ENCODE peak calls at places on chromosomes 5 and 9, in seven cellular contexts. One of them, this sample, is unnamed.

GRCh38 chr5:140175367-140176027 is 509 bp downstream of the CYSTM1 start:
- DNase-seq in spleen: peak
- DNase-seq in HFF-Myc: no peak
- DNase-seq in foreskin fibroblast: peak
- DNase-seq in CD8-positive, alpha-beta memory T cell: peak
- DNase-seq in neuronal stem cell: peak
- DNase-seq in cardiac fibroblast: peak
- DNase-seq in this sample: peak

GRCh38 chr5:178642351-178642909 is 15.6 kb upstream of the CLK4 start:
- DNase-seq in spleen: no peak
- DNase-seq in CD8-positive, alpha-beta memory T cell: no peak
- DNase-seq in HFF-Myc: peak
- DNase-seq in cardiac fibroblast: peak
- DNase-seq in foreskin fibroblast: peak
- DNase-seq in neuronal stem cell: no peak
- DNase-seq in this sample: no peak

GRCh38 chr5:176769911-176770310 is 40.4 kb upstream of the UNC5A start:
- DNase-seq in CD8-positive, alpha-beta memory T cell: no peak
- DNase-seq in spleen: peak
- DNase-seq in foreskin fibroblast: no peak
- DNase-seq in neuronal stem cell: no peak
- DNase-seq in cardiac fibroblast: no peak
- DNase-seq in HFF-Myc: no peak
- DNase-seq in this sample: peak

GRCh38 chr9:135221951-135222631 is 134.6 kb downstream of the OLFM1 start:
- DNase-seq in spleen: peak
- DNase-seq in HFF-Myc: no peak
- DNase-seq in neuronal stem cell: no peak
- DNase-seq in cardiac fibroblast: no peak
- DNase-seq in CD8-positive, alpha-beta memory T cell: no peak
- DNase-seq in foreskin fibroblast: no peak
- DNase-seq in this sample: no peak

GRCh38 chr5:29214821-29215220 is 1978.7 kb upstream of the CDH6 start:
- DNase-seq in foreskin fibroblast: no peak
- DNase-seq in spleen: no peak
- DNase-seq in neuronal stem cell: no peak
- DNase-seq in cardiac fibroblast: no peak
- DNase-seq in HFF-Myc: no peak
- DNase-seq in CD8-positive, alpha-beta memory T cell: no peak
- DNase-seq in this sample: no peak

GRCh38 chr9:18343799-18344198 is 130.2 kb upstream of the ADAMTSL1 start:
- DNase-seq in HFF-Myc: no peak
- DNase-seq in foreskin fibroblast: peak
- DNase-seq in spleen: no peak
- DNase-seq in CD8-positive, alpha-beta memory T cell: no peak
- DNase-seq in cardiac fibroblast: peak
- DNase-seq in neuronal stem cell: no peak
- DNase-seq in this sample: no peak

GRCh38 chr5:142685418-142686209 is at the start of gene FGF1:
- DNase-seq in HFF-Myc: no peak
- DNase-seq in foreskin fibroblast: peak
- DNase-seq in cardiac fibroblast: peak
- DNase-seq in spleen: no peak
- DNase-seq in CD8-positive, alpha-beta memory T cell: no peak
- DNase-seq in neuronal stem cell: no peak
- DNase-seq in this sample: no peak

GRCh38 chr5:132425009-132425937 is 55.8 kb downstream of the SLC22A5 start:
- DNase-seq in spleen: peak
- DNase-seq in neuronal stem cell: no peak
- DNase-seq in foreskin fibroblast: peak
- DNase-seq in HFF-Myc: no peak
- DNase-seq in cardiac fibroblast: peak
- DNase-seq in CD8-positive, alpha-beta memory T cell: peak
- DNase-seq in this sample: no peak

GRCh38 chr5:54743997-54744788 is 226.6 kb downstream of the SNX18 start:
- DNase-seq in CD8-positive, alpha-beta memory T cell: peak
- DNase-seq in foreskin fibroblast: peak
- DNase-seq in cardiac fibroblast: peak
- DNase-seq in neuronal stem cell: no peak
- DNase-seq in HFF-Myc: peak
- DNase-seq in spleen: peak
- DNase-seq in this sample: no peak

GRCh38 chr9:135281661-135282000 is 194.2 kb downstream of the OLFM1 start:
- DNase-seq in spleen: no peak
- DNase-seq in foreskin fibroblast: no peak
- DNase-seq in CD8-positive, alpha-beta memory T cell: no peak
- DNase-seq in cardiac fibroblast: no peak
- DNase-seq in neuronal stem cell: no peak
- DNase-seq in HFF-Myc: no peak
- DNase-seq in this sample: no peak

GRCh38 chr9:126701820-126702500 is 88.2 kb downstream of the LMX1B start:
- DNase-seq in foreskin fibroblast: no peak
- DNase-seq in spleen: peak
- DNase-seq in CD8-positive, alpha-beta memory T cell: peak
- DNase-seq in neuronal stem cell: no peak
- DNase-seq in cardiac fibroblast: no peak
- DNase-seq in HFF-Myc: no peak
- DNase-seq in this sample: peak

GRCh38 chr5:9212605-9213004 is 333.3 kb downstream of the SEMA5A start:
- DNase-seq in foreskin fibroblast: peak
- DNase-seq in CD8-positive, alpha-beta memory T cell: no peak
- DNase-seq in spleen: no peak
- DNase-seq in neuronal stem cell: no peak
- DNase-seq in cardiac fibroblast: peak
- DNase-seq in HFF-Myc: no peak
- DNase-seq in this sample: no peak

GRCh38 chr9:20989923-20990341 is 41.5 kb downstream of the HACD4 start:
- DNase-seq in CD8-positive, alpha-beta memory T cell: no peak
- DNase-seq in foreskin fibroblast: no peak
- DNase-seq in cardiac fibroblast: no peak
- DNase-seq in HFF-Myc: no peak
- DNase-seq in spleen: peak
- DNase-seq in neuronal stem cell: no peak
- DNase-seq in this sample: peak

GRCh38 chr5:7897014-7897600 is 28.2 kb downstream of the MTRR start:
- DNase-seq in CD8-positive, alpha-beta memory T cell: no peak
- DNase-seq in foreskin fibroblast: peak
- DNase-seq in neuronal stem cell: no peak
- DNase-seq in spleen: no peak
- DNase-seq in cardiac fibroblast: peak
- DNase-seq in HFF-Myc: peak
- DNase-seq in this sample: no peak

GRCh38 chr9:132144708-132145365 is 17.0 kb upstream of the NTNG2 start:
- DNase-seq in neuronal stem cell: no peak
- DNase-seq in spleen: no peak
- DNase-seq in HFF-Myc: no peak
- DNase-seq in CD8-positive, alpha-beta memory T cell: peak
- DNase-seq in cardiac fibroblast: peak
- DNase-seq in foreskin fibroblast: no peak
- DNase-seq in this sample: no peak

GRCh38 chr9:132143359-132143758 is 18.5 kb upstream of the NTNG2 start:
- DNase-seq in foreskin fibroblast: no peak
- DNase-seq in CD8-positive, alpha-beta memory T cell: no peak
- DNase-seq in neuronal stem cell: no peak
- DNase-seq in spleen: no peak
- DNase-seq in cardiac fibroblast: no peak
- DNase-seq in HFF-Myc: no peak
- DNase-seq in this sample: no peak

GRCh38 chr9:132141364-132141947 is 20.4 kb upstream of the NTNG2 start:
- DNase-seq in spleen: peak
- DNase-seq in CD8-positive, alpha-beta memory T cell: no peak
- DNase-seq in neuronal stem cell: peak
- DNase-seq in cardiac fibroblast: no peak
- DNase-seq in foreskin fibroblast: peak
- DNase-seq in HFF-Myc: no peak
- DNase-seq in this sample: no peak

GRCh38 chr9:132142883-132143282 is 19.0 kb upstream of the NTNG2 start:
- DNase-seq in foreskin fibroblast: no peak
- DNase-seq in cardiac fibroblast: no peak
- DNase-seq in neuronal stem cell: no peak
- DNase-seq in HFF-Myc: no peak
- DNase-seq in spleen: no peak
- DNase-seq in CD8-positive, alpha-beta memory T cell: no peak
- DNase-seq in this sample: no peak

DNA sequence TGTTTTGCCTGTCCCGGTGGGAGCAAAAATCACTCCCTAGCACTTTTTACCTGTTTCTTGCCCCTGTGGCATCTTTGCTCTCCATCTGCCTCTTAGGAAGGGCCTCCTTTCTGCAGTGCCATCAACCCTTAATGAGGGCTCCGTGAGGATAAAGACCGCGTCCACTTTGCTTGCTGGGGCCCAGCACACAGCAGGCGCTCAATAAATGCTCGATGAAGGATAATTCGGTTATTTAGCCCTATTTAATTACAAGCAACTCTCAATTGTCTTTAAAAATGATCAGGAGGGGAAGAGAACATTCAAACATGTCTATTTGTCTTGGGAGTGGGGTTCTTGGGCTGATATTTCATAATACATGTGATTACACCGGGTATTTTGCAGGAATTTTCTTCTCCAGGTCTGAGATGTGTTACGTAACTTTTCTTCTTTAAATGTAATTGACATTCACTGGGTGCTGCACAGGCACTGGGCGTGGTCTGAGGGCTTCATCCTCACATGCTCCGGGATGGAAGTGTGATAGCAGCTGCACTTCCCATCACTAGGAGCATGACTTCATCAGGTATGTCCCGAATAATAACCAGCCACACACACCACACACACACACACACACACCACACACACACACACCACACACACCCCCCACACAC is 19.8 kb upstream of the NTNG2 start:
- DNase-seq in CD8-positive, alpha-beta memory T cell: no peak
- DNase-seq in neuronal stem cell: no peak
- DNase-seq in spleen: no peak
- DNase-seq in HFF-Myc: no peak
- DNase-seq in foreskin fibroblast: no peak
- DNase-seq in cardiac fibroblast: no peak
- DNase-seq in this sample: no peak
- H3K4me3 ChIP-seq in CD8-positive, alpha-beta memory T cell: no peak
- H3K4me3 ChIP-seq in neuronal stem cell: peak
- H3K4me3 ChIP-seq in spleen: no peak
- H3K4me3 ChIP-seq in HFF-Myc: no peak
- H3K4me3 ChIP-seq in foreskin fibroblast: no peak
- H3K4me3 ChIP-seq in cardiac fibroblast: no peak
- H3K4me3 ChIP-seq in this sample: no peak

GRCh38 chr5:891837-892389 is 688 bp downstream of the BRD9 start:
- DNase-seq in CD8-positive, alpha-beta memory T cell: no peak
- DNase-seq in spleen: no peak
- DNase-seq in HFF-Myc: no peak
- DNase-seq in neuronal stem cell: no peak
- DNase-seq in cardiac fibroblast: peak
- DNase-seq in foreskin fibroblast: peak
- DNase-seq in this sample: no peak

GRCh38 chr5:893137-893506 is 438 bp downstream of the TRIP13 start:
- DNase-seq in foreskin fibroblast: peak
- DNase-seq in spleen: no peak
- DNase-seq in HFF-Myc: no peak
- DNase-seq in CD8-positive, alpha-beta memory T cell: no peak
- DNase-seq in neuronal stem cell: no peak
- DNase-seq in cardiac fibroblast: no peak
- DNase-seq in this sample: no peak

GRCh38 chr5:892390-893136 is at the start of the genes BRD9 and TRIP13:
- DNase-seq in foreskin fibroblast: peak
- DNase-seq in CD8-positive, alpha-beta memory T cell: peak
- DNase-seq in spleen: peak
- DNase-seq in HFF-Myc: no peak
- DNase-seq in neuronal stem cell: peak
- DNase-seq in cardiac fibroblast: peak
- DNase-seq in this sample: peak

GRCh38 chr5:891117-891836 is 1.3 kb downstream of the BRD9 start:
- DNase-seq in CD8-positive, alpha-beta memory T cell: no peak
- DNase-seq in spleen: peak
- DNase-seq in foreskin fibroblast: peak
- DNase-seq in cardiac fibroblast: no peak
- DNase-seq in neuronal stem cell: no peak
- DNase-seq in HFF-Myc: no peak
- DNase-seq in this sample: no peak

DNA sequence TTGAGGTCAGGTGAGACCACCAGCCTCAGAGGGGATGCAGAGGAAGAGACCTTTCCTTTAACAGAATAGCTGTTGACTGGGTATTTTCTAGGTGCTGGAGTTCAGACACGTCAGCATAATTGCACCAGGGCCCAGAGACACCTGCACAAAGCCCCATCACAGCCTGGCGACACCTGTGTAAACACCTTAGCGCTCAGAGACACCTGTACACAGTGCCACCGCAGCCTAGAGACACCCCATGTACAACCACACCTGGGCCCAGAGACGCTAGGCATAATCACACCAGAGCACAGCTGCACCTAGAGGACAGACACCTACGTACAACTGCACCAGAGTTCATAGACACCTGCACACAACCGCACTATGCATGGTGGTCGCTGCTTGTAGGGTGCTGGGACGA is 1.0 kb downstream of the TRIP13 start:
- DNase-seq in HFF-Myc: no peak
- DNase-seq in neuronal stem cell: no peak
- DNase-seq in CD8-positive, alpha-beta memory T cell: no peak
- DNase-seq in spleen: no peak
- DNase-seq in foreskin fibroblast: no peak
- DNase-seq in cardiac fibroblast: no peak
- DNase-seq in this sample: no peak
- H3K4me3 ChIP-seq in HFF-Myc: peak
- H3K4me3 ChIP-seq in neuronal stem cell: peak
- H3K4me3 ChIP-seq in CD8-positive, alpha-beta memory T cell: no peak
- H3K4me3 ChIP-seq in spleen: no peak
- H3K4me3 ChIP-seq in foreskin fibroblast: peak
- H3K4me3 ChIP-seq in cardiac fibroblast: no peak
- H3K4me3 ChIP-seq in this sample: no peak

DNA sequence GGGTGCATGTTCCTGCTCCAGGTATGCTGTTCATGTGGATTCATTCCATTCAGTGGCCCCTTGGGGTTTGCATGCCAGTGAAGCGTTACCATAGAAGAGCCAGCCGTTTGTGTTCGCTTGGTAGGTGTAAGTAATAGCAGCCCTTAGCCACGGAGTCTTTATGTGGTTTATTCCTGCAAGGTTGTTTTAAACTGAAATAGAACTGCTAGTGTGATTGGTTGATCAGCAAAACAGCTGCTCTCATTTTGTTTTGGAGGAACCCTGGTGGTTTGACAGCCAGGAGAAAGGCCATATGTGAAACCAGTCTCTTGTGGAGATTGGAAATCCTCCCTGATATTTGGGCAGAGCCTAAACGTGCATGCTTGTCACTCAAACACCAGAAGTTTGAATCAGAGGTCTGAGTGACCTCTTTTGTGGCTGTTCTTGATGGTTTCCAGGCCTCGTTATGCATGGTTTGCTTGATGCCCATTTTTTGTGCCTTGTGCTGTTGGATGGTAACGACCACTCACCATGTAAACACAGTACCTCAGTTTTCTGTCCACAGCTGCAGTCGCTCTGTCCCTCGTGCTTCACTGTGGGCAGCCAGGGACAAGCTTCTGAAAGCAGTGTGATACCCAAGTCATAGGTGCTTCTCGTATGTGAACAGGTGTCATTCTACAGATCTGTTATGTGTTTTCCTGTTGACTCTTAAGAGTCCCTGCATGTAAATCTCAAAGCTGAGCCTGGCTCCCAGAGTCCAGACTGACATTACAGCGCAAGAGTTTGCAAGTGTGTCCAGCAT is 58.3 kb upstream of the NXNL2 start:
- DNase-seq in CD8-positive, alpha-beta memory T cell: no peak
- DNase-seq in neuronal stem cell: no peak
- DNase-seq in spleen: no peak
- DNase-seq in cardiac fibroblast: peak
- DNase-seq in foreskin fibroblast: peak
- DNase-seq in HFF-Myc: peak
- DNase-seq in this sample: no peak
- H3K4me3 ChIP-seq in CD8-positive, alpha-beta memory T cell: no peak
- H3K4me3 ChIP-seq in neuronal stem cell: no peak
- H3K4me3 ChIP-seq in spleen: no peak
- H3K4me3 ChIP-seq in cardiac fibroblast: no peak
- H3K4me3 ChIP-seq in foreskin fibroblast: no peak
- H3K4me3 ChIP-seq in HFF-Myc: no peak
- H3K4me3 ChIP-seq in this sample: no peak

GRCh38 chr5:181161534-181162175 is 14.3 kb downstream of the OR2V2 start:
- DNase-seq in CD8-positive, alpha-beta memory T cell: no peak
- DNase-seq in cardiac fibroblast: no peak
- DNase-seq in foreskin fibroblast: no peak
- DNase-seq in HFF-Myc: no peak
- DNase-seq in neuronal stem cell: no peak
- DNase-seq in spleen: no peak
- DNase-seq in this sample: no peak
- H3K4me3 ChIP-seq in CD8-positive, alpha-beta memory T cell: peak
- H3K4me3 ChIP-seq in cardiac fibroblast: no peak
- H3K4me3 ChIP-seq in foreskin fibroblast: peak
- H3K4me3 ChIP-seq in HFF-Myc: peak
- H3K4me3 ChIP-seq in neuronal stem cell: no peak
- H3K4me3 ChIP-seq in spleen: no peak
- H3K4me3 ChIP-seq in this sample: no peak